ENCODE peak calls at places on chromosome 21, in six cellular contexts. R, D, Y, L, X and F are unnamed samples. For H3K4me1, the result is how much of the 10 kb centered on the place peaks cover.

GRCh38 chr21:27424601-27425000 is 457.7 kb upstream of the ADAMTS5 start:
- DNase-seq in R (no peak), D (no peak), Y (no peak), L (no peak), X (no peak), F (peak)

GRCh38 chr21:36693144-36694040 is 5.5 kb upstream of the SIM2 start:
- DNase-seq in R (no peak), D (no peak), Y (no peak), L (no peak), X (no peak), F (no peak)

GRCh38 chr21:26124421-26124833 is 46.1 kb downstream of the APP start:
- DNase-seq in R (no peak), D (no peak), Y (no peak), L (peak), X (peak), F (peak)

GRCh38 chr21:41142051-41142795 is 25.7 kb upstream of the BACE2 start:
- DNase-seq in R (no peak), D (no peak), Y (no peak), L (no peak), X (no peak), F (peak)

GRCh38 chr21:29649370-29649963 is 290.3 kb downstream of the GRIK1 start:
- DNase-seq in R (no peak), D (no peak), Y (no peak), L (no peak), X (no peak), F (no peak)

GRCh38 chr21:31636874-31637273 is 22.6 kb upstream of the SOD1 start:
- DNase-seq in R (no peak), D (no peak), Y (no peak), L (no peak), X (no peak), F (no peak)

GRCh38 chr21:15616864-15617574 is 112.8 kb upstream of the USP25 start:
- DNase-seq in R (no peak), D (no peak), Y (no peak), L (peak), X (no peak), F (no peak)

GRCh38 chr21:17585875-17586450 is 26.7 kb downstream of the BTG3 start:
- DNase-seq in R (no peak), D (no peak), Y (no peak), L (peak), X (peak), F (peak)

GRCh38 chr21:23522750-23523149 is 2084.5 kb downstream of the MRPL39 start:
- DNase-seq in R (no peak), D (no peak), Y (no peak), L (no peak), X (no peak), F (no peak)

GRCh38 chr21:15293251-15293650 is 228.5 kb upstream of the NRIP1 start:
- DNase-seq in R (no peak), D (no peak), Y (no peak), L (peak), X (peak), F (peak)

GRCh38 chr21:34579411-34579810 is 35.5 kb downstream of the RCAN1 start:
- DNase-seq in R (no peak), D (no peak), Y (no peak), L (peak), X (peak), F (peak)

GRCh38 chr21:34274001-34274400 is 89.8 kb upstream of the KCNE2 start:
- DNase-seq in R (no peak), D (no peak), Y (no peak), L (no peak), X (no peak), F (no peak)

DNA sequence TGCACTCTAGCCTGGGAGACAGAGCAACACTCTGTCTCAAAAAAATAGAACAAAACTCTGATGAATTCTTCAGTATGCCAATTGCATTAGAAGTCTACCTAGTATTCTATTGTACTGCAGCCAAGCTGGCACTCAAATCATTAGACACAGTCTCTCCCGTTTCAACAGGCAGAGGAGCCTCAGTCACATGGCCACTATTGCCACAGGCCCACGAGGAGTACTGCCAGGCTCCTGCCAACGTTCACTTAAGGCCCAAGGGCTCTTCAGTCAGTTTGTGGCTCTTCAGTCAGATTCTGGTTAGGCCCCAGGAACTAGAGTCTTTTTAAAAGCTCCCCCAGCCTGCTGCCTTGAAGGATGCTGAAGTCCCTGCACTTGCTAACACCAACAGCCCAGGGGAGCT is 73.4 kb downstream of the SH3BGR start:
- DNase-seq in R (no peak), D (no peak), Y (no peak), L (no peak), X (no peak), F (no peak)
- H3K4me1 ChIP-seq in R (under half), D (under half), Y (under half), L (under half), X (under half), F (under half)

DNA sequence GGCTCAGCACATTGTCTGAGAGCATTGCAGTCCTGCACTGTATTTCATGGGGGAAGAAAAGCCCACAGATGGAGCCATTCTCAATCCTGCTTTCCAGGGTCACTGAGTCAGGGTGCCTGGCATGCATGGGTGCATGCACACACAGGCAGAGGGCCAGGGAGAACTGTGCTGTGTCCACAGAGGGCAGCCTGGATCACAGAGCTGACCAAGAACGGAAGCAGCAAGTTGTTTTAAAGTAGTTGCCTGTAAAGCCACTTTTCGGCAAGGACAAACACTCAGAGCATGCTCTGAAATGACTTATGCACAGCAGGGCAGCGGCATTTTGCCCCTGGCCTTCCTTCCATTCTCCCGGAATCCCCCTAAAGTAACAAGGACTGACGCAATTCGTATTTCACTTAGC is 3.6 kb downstream of the ERG start:
- DNase-seq in R (no peak), D (no peak), Y (no peak), L (no peak), X (no peak), F (peak)
- H3K27ac ChIP-seq in R (no peak), D (no peak), Y (no peak), L (no peak), X (no peak), F (no peak)

GRCh38 chr21:44925027-44925755 is 4.5 kb upstream of the ITGB2 start:
- DNase-seq in R (no peak), D (no peak), Y (no peak), L (peak), X (no peak), F (peak)
- H3K4me1 ChIP-seq in R (under half), D (under half), Y (under half), L (under half), X (under half), F (under half)

DNA sequence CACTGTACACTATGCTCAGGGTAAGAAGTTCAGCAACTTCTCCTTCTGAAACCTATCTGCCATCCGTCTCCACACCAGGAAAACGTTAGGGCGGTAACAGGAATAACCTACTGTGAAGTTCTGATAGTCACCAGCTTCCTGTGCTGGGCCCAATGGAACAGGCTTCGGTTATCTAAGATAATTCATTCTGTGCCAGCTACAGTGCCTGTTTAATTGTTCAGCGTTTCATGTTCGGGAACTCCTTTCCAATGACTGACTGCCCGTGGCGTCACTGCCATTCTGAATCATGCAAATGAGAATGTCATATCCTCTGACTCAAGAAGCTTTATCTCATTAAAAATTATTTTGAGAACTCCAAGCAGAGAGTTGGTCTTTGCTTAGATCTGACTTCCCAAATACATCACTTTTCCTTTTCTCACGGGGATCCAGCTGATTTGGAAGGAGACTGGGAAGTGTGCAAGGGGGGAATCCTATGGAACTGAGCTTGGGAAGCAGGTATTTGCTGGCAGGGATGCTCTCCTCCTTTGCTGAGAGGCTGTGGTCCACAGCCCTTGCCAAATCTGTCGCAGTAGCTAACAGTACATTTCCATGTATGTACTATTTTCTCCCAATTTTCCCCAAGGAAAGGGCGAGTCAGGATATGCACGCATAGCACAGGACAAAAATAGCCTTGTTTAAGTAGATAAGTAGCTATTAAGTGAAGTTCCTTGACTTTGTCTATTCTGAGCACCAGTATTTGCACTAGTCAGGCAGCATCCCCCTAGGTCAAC is 358.7 kb downstream of the LTN1 start:
- DNase-seq in R (peak), D (no peak), Y (no peak), L (peak), X (no peak), F (peak)
- H3K27ac ChIP-seq in R (no peak), D (no peak), Y (no peak), L (peak), X (no peak), F (peak)

DNA sequence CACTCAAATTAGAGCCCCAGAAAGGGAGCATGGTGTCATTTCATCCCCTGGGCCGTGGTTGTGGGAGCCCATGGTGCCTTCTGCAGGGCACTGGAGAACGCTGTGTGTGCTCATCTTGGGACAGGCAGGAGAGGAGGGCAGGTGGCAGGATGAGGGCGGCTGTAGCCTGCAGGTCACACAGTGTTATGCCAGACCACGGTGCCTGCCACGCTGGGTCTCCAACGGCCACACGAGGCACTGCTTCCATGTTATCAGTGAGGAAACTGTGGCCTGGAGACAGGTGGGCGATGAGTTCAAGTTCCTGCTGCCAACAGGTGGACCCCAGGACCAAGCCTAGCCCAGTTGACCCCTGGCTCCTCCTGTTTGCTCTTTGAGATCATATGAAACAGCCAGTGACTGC is 21.0 kb downstream of the ABCG1 start:
- DNase-seq in R (no peak), D (no peak), Y (no peak), L (no peak), X (no peak), F (no peak)
- H3K4me1 ChIP-seq in R (under half), D (under half), Y (under half), L (under half), X (under half), F (under half)

DNA sequence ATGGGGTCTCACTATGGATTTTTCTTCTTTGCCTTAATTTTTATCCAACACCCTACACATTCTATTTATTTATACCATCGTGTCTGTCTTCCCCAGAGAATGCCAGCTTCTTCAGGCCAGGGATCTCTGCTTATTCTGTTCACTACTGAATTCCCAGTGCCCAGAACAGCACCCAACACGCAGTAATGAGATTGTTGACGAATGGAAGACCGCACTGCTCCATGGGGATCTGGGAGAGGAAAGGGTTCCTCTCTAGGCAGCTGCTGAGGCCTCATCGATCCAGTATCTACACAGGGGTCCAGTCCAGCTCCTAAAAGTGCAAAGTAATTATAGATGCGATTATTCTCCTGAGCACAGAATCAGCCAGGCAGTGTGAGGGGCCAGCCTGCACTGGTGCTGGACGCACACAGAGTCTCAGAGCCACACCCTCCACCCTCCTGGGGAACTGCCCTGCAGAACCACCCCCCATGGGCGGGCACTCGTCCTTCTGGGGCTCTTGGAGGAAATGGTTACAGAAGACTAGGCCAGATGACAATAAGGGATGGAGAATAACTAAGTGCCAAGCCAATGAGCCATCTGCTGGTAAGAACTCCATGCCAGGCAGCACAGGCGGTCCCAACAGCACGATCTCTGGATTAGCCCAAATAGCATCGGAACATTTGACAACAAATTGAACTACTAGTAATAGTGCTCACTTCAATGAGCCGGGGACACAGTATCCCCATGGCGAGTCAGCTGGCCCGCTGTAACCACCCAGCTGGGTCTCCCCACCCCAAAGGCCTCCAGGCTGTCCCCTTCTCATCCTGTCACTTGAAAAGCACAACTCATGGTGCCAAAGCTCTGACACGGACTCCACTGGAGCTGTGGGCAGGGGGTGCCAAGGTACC is 1.7 kb upstream of the PDE9A start:
- DNase-seq in R (no peak), D (no peak), Y (peak), L (no peak), X (no peak), F (no peak)
- H3K27ac ChIP-seq in R (no peak), D (no peak), Y (peak), L (no peak), X (no peak), F (no peak)